ENCODE peak calls at places on chromosomes 5 and 9, in five cellular contexts. K is lower lobe of right lung, D is neuronal stem cell, Q is epithelial cell of proximal tubule, I is SJSA1. B is an unnamed sample.

GRCh38 chr5:8843766-8844165 is 702.1 kb downstream of the SEMA5A start:
- DNase-seq in D (no peak), I (no peak), K (no peak), Q (no peak), B (no peak)

GRCh38 chr5:133638436-133638835 is 26.1 kb upstream of the FSTL4 start:
- DNase-seq in K (no peak), I (no peak), D (no peak), Q (no peak), B (no peak)

GRCh38 chr9:123131258-123131657 is 97.8 kb downstream of the GPR21 start:
- DNase-seq in I (no peak), Q (peak), D (peak), K (no peak), B (no peak)

GRCh38 chr9:81214975-81215374 is 474.4 kb downstream of the TLE1 start:
- DNase-seq in Q (no peak), D (no peak), K (no peak), I (no peak), B (no peak)

GRCh38 chr5:17004441-17005086 is 68.5 kb upstream of the MYO10 start:
- DNase-seq in I (no peak), K (no peak), D (no peak), Q (no peak), B (no peak)

GRCh38 chr5:61603211-61603908 is 271.3 kb downstream of the ZSWIM6 start:
- DNase-seq in Q (no peak), I (peak), K (no peak), D (no peak), B (no peak)

GRCh38 chr5:145825751-145826180 is 9.4 kb downstream of the PRELID2 start:
- DNase-seq in D (peak), Q (no peak), K (no peak), I (no peak), B (no peak)

GRCh38 chr5:22835630-22836029 is 17.5 kb downstream of the CDH12 start:
- DNase-seq in K (no peak), Q (no peak), D (peak), I (no peak), B (no peak)

GRCh38 chr5:137563646-137564474 is 64.7 kb upstream of the SPOCK1 start:
- DNase-seq in I (no peak), Q (peak), K (no peak), D (no peak), B (no peak)

GRCh38 chr9:86723351-86723750 is 224.0 kb downstream of the GAS1 start:
- DNase-seq in Q (no peak), K (no peak), D (no peak), I (no peak), B (no peak)

GRCh38 chr5:36590513-36591286 is 15.7 kb upstream of the SLC1A3 start:
- DNase-seq in Q (no peak), I (no peak), D (no peak), K (no peak), B (no peak)

GRCh38 chr5:74206571-74207550 is 433.7 kb downstream of the ENC1 start:
- DNase-seq in I (peak), D (no peak), Q (peak), K (peak), B (peak)

GRCh38 chr9:81628897-81629296 is 60.5 kb downstream of the TLE1 start:
- DNase-seq in I (no peak), D (no peak), K (no peak), Q (no peak), B (no peak)

GRCh38 chr9:124684140-124684539 is 87.0 kb downstream of the NR6A1 start:
- DNase-seq in Q (no peak), I (no peak), D (no peak), K (no peak), B (no peak)

GRCh38 chr5:178202541-178202940 is 1.8 kb upstream of the HNRNPAB start:
- DNase-seq in I (no peak), K (no peak), D (no peak), Q (no peak), B (peak)

GRCh38 chr5:35213608-35214007 is 16.7 kb downstream of the PRLR start:
- DNase-seq in D (no peak), K (no peak), I (no peak), Q (no peak), B (no peak)

GRCh38 chr5:136042665-136043121 is 13.9 kb downstream of the TGFBI start:
- DNase-seq in K (no peak), Q (no peak), D (no peak), I (no peak), B (no peak)

GRCh38 chr5:150517272-150518152 is 9.6 kb downstream of the NDST1 start:
- DNase-seq in K (peak), I (peak), D (no peak), Q (no peak), B (peak)

GRCh38 chr5:2542821-2543220 is 208.7 kb downstream of the IRX2 start:
- DNase-seq in Q (no peak), I (no peak), D (no peak), K (no peak), B (no peak)

GRCh38 chr5:147857302-147858129 is 21.0 kb upstream of the SCGB3A2 start:
- DNase-seq in Q (peak), D (peak), I (peak), K (peak), B (no peak)

GRCh38 chr5:91146905-91147600 is 236.1 kb downstream of the ARRDC3 start:
- DNase-seq in I (no peak), D (no peak), K (peak), Q (no peak), B (no peak)

GRCh38 chr9:111961011-111961410 is 64.4 kb downstream of the UGCG start:
- DNase-seq in D (no peak), I (no peak), K (no peak), Q (no peak), B (no peak)

GRCh38 chr5:140084466-140084865 is 29.4 kb upstream of the PURA start:
- DNase-seq in Q (no peak), I (no peak), D (no peak), K (peak), B (no peak)

GRCh38 chr9:70133253-70134208 is 89.9 kb downstream of the MAMDC2 start:
- DNase-seq in D (no peak), Q (no peak), I (no peak), K (no peak), B (no peak)

GRCh38 chr9:92576175-92576574 is 40.4 kb upstream of the ECM2 start:
- DNase-seq in Q (no peak), I (no peak), K (no peak), D (no peak), B (no peak)

GRCh38 chr5:65830856-65831255 is 95.5 kb upstream of the ERBIN start:
- DNase-seq in I (no peak), D (peak), Q (no peak), K (no peak), B (no peak)

GRCh38 chr5:65828022-65828421 is 98.4 kb upstream of the ERBIN start:
- DNase-seq in D (no peak), K (no peak), I (no peak), Q (no peak), B (no peak)

GRCh38 chr5:65825388-65826328 is 100.7 kb upstream of the ERBIN start:
- DNase-seq in D (no peak), I (no peak), K (no peak), Q (no peak), B (no peak)

GRCh38 chr5:65831276-65831675 is 95.1 kb upstream of the ERBIN start:
- DNase-seq in K (no peak), I (no peak), Q (no peak), D (no peak), B (no peak)

DNA sequence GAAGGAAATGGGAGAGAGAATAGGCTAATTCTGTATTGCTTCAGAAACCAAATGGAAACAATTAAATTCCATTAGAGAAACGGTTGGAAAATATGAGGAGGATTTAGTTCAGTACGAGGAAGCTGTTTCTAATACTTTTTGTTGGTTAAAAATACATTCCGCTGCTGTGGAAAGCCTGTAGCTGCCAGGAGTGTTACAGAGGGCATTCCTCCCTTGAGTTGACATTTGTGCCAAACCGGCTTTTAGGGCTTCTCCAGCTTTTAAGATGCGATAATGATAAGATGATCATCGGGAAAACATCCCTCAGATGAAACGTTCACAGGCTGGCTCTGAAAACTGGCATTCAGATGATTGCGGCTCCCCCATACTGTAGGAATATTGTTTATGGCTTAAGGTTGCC is 97.9 kb upstream of the ERBIN start:
- DNase-seq in I (no peak), D (no peak), Q (no peak), K (no peak), B (no peak)
- H3K4me3 ChIP-seq in I (no peak), D (no peak), Q (no peak), K (no peak), B (no peak)

GRCh38 chr5:78908173-78908901 is 76.8 kb downstream of the ARSB start:
- DNase-seq in I (peak), D (peak), K (peak), Q (no peak), B (no peak)
- H3K4me3 ChIP-seq in I (no peak), D (no peak), K (peak), Q (no peak), B (no peak)

GRCh38 chr5:128681764-128682664 is 144.0 kb upstream of the FBN2 start:
- DNase-seq in D (no peak), Q (no peak), I (no peak), K (no peak), B (no peak)
- H3K4me3 ChIP-seq in D (no peak), Q (no peak), I (no peak), K (no peak), B (no peak)

GRCh38 chr9:121649476-121650219 is 1.8 kb upstream of the DAB2IP start:
- DNase-seq in K (no peak), I (no peak), D (no peak), Q (no peak), B (no peak)
- H3K4me3 ChIP-seq in K (no peak), I (no peak), D (no peak), Q (no peak), B (no peak)

B was measured in RWPE2.